ENCODE peak calls at places on chromosome 13, in four cellular contexts. P, Z, B and L are unnamed samples.

GRCh38 chr13:109858319-109858718 is 71.9 kb upstream of the IRS2 start:
- DNase-seq in B (no peak), Z (no peak), P (no peak), L (no peak)

GRCh38 chr13:112060899-112061366 is 6.0 kb upstream of the SOX1 start:
- DNase-seq in P (no peak), Z (no peak), B (no peak), L (no peak)

GRCh38 chr13:79287994-79288795 is 117.9 kb downstream of the RBM26 start:
- DNase-seq in P (no peak), B (no peak), Z (no peak), L (no peak)

GRCh38 chr13:74715718-74716117 is 581.5 kb upstream of the KLF12 start:
- DNase-seq in B (no peak), P (no peak), Z (no peak), L (no peak)

GRCh38 chr13:33285420-33286124 is at the start of gene STARD13:
- DNase-seq in B (peak; percentile 16), Z (peak; percentile 2), P (peak; percentile 74), L (peak; percentile 22)

GRCh38 chr13:112842931-112843391 is 126.1 kb upstream of the MCF2L start:
- DNase-seq in B (no peak), Z (no peak), P (no peak), L (no peak)

GRCh38 chr13:24502567-24503375 is 9.8 kb downstream of the PARP4 start:
- DNase-seq in B (no peak), Z (peak; percentile 55), P (no peak), L (no peak)

GRCh38 chr13:103671547-103671946 is 605.3 kb upstream of the SLC10A2 start:
- DNase-seq in B (no peak), P (no peak), Z (no peak), L (no peak)

GRCh38 chr13:99425485-99426341 is 75.6 kb upstream of the TM9SF2 start:
- DNase-seq in B (peak; percentile 90), Z (no peak), P (no peak), L (peak; percentile 58)

GRCh38 chr13:110965038-110965754 is 50.3 kb upstream of the ANKRD10 start:
- DNase-seq in Z (peak; percentile 92), B (peak; percentile 79), P (no peak), L (no peak)

GRCh38 chr13:94415484-94415883 is 64.0 kb downstream of the DCT start:
- DNase-seq in Z (no peak), B (no peak), P (no peak), L (no peak)

GRCh38 chr13:95931300-95932025 is 121.7 kb downstream of the UGGT2 start:
- DNase-seq in B (no peak), P (no peak), Z (no peak), L (no peak)

GRCh38 chr13:48412881-48413351 is at the start of gene LPAR6:
- DNase-seq in B (no peak), Z (no peak), P (no peak), L (no peak)

GRCh38 chr13:46739447-46740125 is 57.4 kb downstream of the ESD start:
- DNase-seq in Z (no peak), B (no peak), P (no peak), L (no peak)

GRCh38 chr13:46631184-46631542 is 78.2 kb downstream of the LRCH1 start:
- DNase-seq in B (no peak), Z (no peak), P (no peak), L (no peak)

GRCh38 chr13:97429681-97430081 is 4.3 kb upstream of the RAP2A start:
- DNase-seq in B (no peak), P (no peak), Z (no peak), L (no peak)

GRCh38 chr13:45798851-45799250 is 52.7 kb downstream of the SIAH3 start:
- DNase-seq in P (no peak), B (no peak), Z (no peak), L (no peak)

GRCh38 chr13:42990991-42991891 is 800 bp downstream of the EPSTI1 start:
- DNase-seq in Z (no peak), P (no peak), B (no peak), L (no peak)

GRCh38 chr13:36736119-36736726 is 62.4 kb downstream of the SERTM1 start:
- DNase-seq in B (no peak), Z (peak; percentile 57), P (no peak), L (peak; percentile 2)

GRCh38 chr13:59531571-59532091 is 632.1 kb downstream of the DIAPH3 start:
- DNase-seq in Z (peak; percentile 79), B (no peak), P (no peak), L (no peak)

GRCh38 chr13:98173431-98173921 is 3.6 kb downstream of the RNF113B start:
- DNase-seq in P (no peak), B (no peak), Z (no peak), L (no peak)

GRCh38 chr13:95541308-95541707 is 11.2 kb upstream of the CLDN10 start:
- DNase-seq in P (no peak), B (no peak), Z (no peak), L (no peak)

GRCh38 chr13:37074703-37075102 is 15.2 kb upstream of the SUPT20H start:
- DNase-seq in Z (no peak), B (no peak), P (no peak), L (no peak)

DNA sequence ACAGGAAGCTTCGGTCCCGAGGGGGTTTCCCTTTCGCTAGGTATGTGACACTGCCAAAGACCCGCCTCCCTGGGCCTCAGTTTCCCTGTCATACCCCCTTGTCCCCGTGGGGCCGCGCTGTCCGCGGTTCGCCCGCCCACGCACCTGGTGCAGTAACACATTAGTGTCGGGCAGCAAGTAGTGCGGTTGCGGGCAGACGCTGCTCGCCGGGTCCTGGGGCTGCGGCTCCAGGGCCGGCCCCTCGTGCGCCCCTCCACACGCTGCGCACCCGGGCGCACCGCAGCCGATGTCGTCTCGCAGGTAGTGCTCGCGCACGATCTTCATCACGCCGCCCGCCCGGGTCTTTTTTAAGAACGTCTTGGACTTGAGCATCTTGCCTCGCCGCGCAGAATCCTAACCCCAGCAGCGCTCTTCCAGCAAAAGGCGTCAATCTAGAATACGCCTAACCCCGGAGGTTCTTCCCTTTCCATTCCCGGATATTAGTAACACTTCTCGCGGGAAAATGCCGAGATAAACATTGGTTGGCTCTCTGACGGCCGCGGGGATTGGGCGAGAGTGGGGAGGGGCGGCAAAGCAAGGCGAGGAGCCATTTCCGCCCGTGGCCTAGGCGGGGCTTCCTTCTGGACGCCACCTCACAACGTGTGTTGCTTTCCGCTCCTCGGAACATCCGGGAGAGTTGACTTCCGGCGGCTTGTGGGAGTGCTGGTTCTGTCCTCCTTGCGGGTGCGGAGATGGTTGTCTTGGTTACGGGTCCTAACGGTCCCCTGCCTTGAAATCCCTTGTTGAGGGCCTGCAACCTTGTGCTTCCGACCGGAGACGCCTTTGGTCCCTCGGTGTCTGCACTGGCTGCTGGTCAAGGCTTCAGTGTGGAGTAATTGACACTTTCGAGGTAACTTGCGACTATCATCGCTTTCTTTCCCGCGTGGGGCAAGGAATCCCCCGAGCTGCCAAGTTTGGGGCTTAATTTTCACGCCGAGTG is at the start of the genes DIS3 and PIBF1:
- DNase-seq in B (peak; percentile 93), P (peak; percentile 92), Z (peak; percentile 96), L (peak; percentile 74)
- TF ChIP-seq POLR2A in B (peak; percentile 88), P (peak; percentile 86), Z (peak; percentile 88), L (peak; percentile 95)

DNA sequence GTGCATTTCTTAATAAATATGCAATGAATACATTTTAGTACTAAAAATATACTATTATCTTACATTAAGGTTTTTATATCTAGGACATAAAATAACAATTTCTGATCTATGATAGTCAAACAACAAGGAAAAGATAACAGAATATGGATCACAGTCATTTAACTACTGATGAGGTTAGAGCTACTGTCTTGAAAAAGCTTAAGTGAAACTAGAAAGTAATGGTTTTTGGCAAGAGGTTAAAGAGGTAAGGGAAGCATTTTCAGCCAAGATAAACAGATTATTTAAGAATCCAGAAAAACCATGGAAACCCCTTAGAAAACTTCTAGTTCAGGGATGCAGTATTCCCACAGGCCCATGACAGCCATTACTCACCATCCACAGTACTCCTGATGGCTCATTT is 787.4 kb downstream of the DACH1 start:
- DNase-seq in Z (no peak), B (no peak), P (no peak), L (no peak)
- TF ChIP-seq TAF1 in Z (no peak), B (no peak), P (no peak), L (no peak)

GRCh38 chr13:26011996-26012688 is 39.7 kb downstream of the SHISA2 start:
- DNase-seq in Z (no peak), P (no peak), B (no peak), L (no peak)

GRCh38 chr13:26011208-26011573 is 40.6 kb downstream of the SHISA2 start:
- DNase-seq in P (no peak), B (no peak), Z (no peak), L (no peak)

GRCh38 chr13:26010487-26011207 is 41.2 kb downstream of the SHISA2 start:
- DNase-seq in B (no peak), P (no peak), Z (no peak), L (no peak)

GRCh38 chr13:26007774-26008173 is 44.0 kb downstream of the SHISA2 start:
- DNase-seq in Z (no peak), P (no peak), B (no peak), L (no peak)

DNA sequence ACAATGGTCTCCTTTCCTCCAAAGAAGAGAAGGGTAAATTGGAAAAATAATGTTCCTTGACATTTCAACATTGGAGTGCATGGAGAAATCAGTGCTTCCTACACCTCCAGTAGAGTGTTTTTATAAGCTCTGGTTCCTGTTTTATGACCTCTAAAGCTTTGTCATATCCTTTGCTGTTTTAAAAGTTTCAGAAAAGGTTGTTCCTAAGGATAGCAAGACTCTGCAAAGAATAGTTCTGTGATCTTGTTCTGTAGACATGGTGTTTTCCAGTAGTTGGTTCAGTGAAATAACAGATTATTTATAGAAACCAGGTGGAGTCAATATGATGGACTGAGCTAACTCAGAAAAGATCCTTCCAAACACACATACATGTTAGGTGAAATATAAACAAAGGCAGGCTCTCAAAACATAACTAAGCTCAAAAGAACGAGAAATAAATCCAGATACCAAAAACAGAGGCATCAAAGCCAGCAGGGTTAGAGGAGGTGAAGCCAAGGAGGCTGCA is 44.5 kb downstream of the SHISA2 start:
- DNase-seq in Z (no peak), P (no peak), B (no peak), L (no peak)
- TF ChIP-seq POLR2AphosphoS5 in Z (no peak), P (no peak), B (no peak), L (no peak)

DNA sequence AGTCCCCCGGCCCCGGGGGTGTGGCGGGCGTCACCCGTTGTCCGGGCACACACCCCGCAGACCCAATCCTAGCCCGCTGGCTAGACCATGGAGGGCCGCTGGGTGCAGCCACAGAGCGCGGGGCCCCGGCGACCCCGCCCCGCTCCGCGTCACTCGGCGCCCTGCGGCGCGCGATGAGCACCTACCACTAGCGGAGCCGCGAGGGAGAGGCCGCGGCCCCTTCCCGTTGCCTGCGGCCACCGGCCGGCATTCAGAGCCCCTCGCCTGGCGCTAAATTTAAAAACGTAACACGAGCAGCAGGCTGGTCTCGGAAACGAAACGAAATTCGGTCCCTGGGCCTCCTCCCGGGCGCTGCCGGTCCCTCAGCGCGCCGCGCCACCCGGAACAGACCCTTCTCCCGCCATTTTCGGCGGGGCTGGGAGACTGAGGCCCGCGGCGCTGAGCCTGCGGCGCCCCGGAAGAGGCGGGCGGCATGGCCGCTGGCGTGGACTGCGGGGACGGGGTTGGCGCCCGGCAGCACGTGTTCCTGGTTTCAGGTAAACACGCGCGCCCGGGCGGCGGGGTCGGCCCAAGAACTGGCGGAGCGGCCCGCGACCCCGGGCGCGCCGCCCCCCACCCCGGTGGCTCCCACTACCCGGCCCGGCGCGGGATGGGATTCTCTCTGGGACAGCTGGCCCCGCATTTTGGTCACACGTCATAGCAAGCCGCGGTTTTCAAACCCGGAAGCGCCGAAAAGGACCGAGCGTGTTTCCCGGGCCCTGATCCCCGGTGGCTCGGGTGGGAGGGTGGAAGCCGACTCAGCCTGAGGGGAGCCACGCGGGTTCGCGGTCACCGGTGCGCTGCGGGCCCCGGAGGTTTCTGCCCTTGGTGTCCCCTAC is at the start of gene RNASEH2B:
- DNase-seq in Z (peak; percentile 82), B (no peak), P (no peak), L (peak; percentile 59)
- TF ChIP-seq POLR2A in Z (peak; percentile 79), B (peak; percentile 79), P (peak; percentile 76), L (peak; percentile 57)